ENCODE peak calls at places on chromosomes 5 and 9, in six cellular contexts. D is GM12892, E is NCI-H446, H is dermis blood vessel endothelial cell, N is Calu3, X is RWPE1. Y is an unnamed sample.
A peak's percentile ranks its signal among the peaks of the same experiment; 100 is the strongest.

GRCh38 chr5:57186194-57186593 is 12.3 kb downstream of the GPBP1 start:
- DNase-seq in D (no peak), E (no peak), H (no peak), N (no peak), X (no peak), Y (no peak)

GRCh38 chr5:68845121-68845520 is 248.7 kb upstream of the SLC30A5 start:
- DNase-seq in D (no peak), E (no peak), H (no peak), N (no peak), X (no peak), Y (no peak)

GRCh38 chr5:155556700-155557099 is 543.1 kb downstream of the KIF4B start:
- DNase-seq in D (no peak), E (no peak), H (no peak), N (no peak), X (no peak), Y (no peak)

GRCh38 chr9:129850821-129851540 is 15.7 kb downstream of the USP20 start:
- DNase-seq in D (no peak), E (no peak), H (no peak), N (no peak), X (no peak), Y (no peak)

GRCh38 chr5:72281764-72282499 is 38.1 kb downstream of the MRPS27 start:
- DNase-seq in D (no peak), E (peak; percentile 43), H (no peak), N (no peak), X (peak; percentile 24), Y (peak; percentile 45)

GRCh38 chr5:175840050-175840841 is 31.1 kb upstream of the CPLX2 start:
- DNase-seq in D (no peak), E (no peak), H (peak; percentile 37), N (no peak), X (no peak), Y (no peak)

GRCh38 chr5:5198111-5198510 is 58.0 kb downstream of the ADAMTS16 start:
- DNase-seq in D (no peak), E (no peak), H (no peak), N (no peak), X (no peak), Y (no peak)

GRCh38 chr9:70559102-70559501 is 144.6 kb upstream of the KLF9 start:
- DNase-seq in D (no peak), E (no peak), H (no peak), N (no peak), X (no peak), Y (no peak)

GRCh38 chr5:124932791-124933600 is 186.6 kb upstream of the ZNF608 start:
- DNase-seq in D (no peak), E (peak; percentile 17), H (no peak), N (no peak), X (no peak), Y (no peak)

GRCh38 chr5:149990518-149991376 is 9.7 kb downstream of the TIGD6 start:
- DNase-seq in D (peak; percentile 28), E (peak; percentile 6), H (peak; percentile 89), N (peak; percentile 80), X (peak; percentile 88), Y (peak; percentile 64)

GRCh38 chr5:109396965-109397364 is 12.8 kb downstream of the PJA2 start:
- DNase-seq in D (no peak), E (no peak), H (no peak), N (no peak), X (no peak), Y (no peak)

GRCh38 chr5:69416180-69416579 is 1.3 kb downstream of the MARVELD2 start:
- DNase-seq in D (no peak), E (no peak), H (no peak), N (no peak), X (no peak), Y (no peak)